ENCODE peak calls at places on chromosomes 5 and 9, in ten cellular contexts. D, F, I, W, J, P, K, V, S and T are unnamed samples.

GRCh38 chr9:98062161-98062560 is 5.6 kb downstream of the NANS start:
- DNase-seq in D (no peak), F (no peak), I (no peak), W (no peak), J (no peak), P (no peak), K (no peak), V (no peak), S (no peak), T (no peak)

GRCh38 chr5:179323026-179323571 is 22.2 kb downstream of the ADAMTS2 start:
- DNase-seq in D (no peak), F (no peak), I (peak), W (no peak), J (no peak), P (peak), K (no peak), V (peak), S (no peak), T (no peak)

GRCh38 chr9:130172858-130173461 is 756 bp downstream of the NCS1 start:
- DNase-seq in D (no peak), F (peak), I (no peak), W (no peak), J (no peak), P (peak), K (no peak), V (no peak), S (no peak), T (no peak)

GRCh38 chr5:170136493-170136892 is 30.8 kb downstream of the FOXI1 start:
- DNase-seq in D (no peak), F (no peak), I (no peak), W (no peak), J (no peak), P (no peak), K (no peak), V (no peak), S (no peak), T (no peak)

GRCh38 chr9:124769451-124770358 is 1.4 kb downstream of the NR6A1 start:
- DNase-seq in D (peak), F (no peak), I (no peak), W (no peak), J (no peak), P (peak), K (no peak), V (peak), S (peak), T (no peak)

GRCh38 chr5:62732677-62733121 is 154.1 kb downstream of the LRRC70 start:
- DNase-seq in D (no peak), F (no peak), I (no peak), W (no peak), J (no peak), P (no peak), K (no peak), V (no peak), S (no peak), T (peak)

GRCh38 chr9:114220129-114220541 is 64.8 kb downstream of the COL27A1 start:
- DNase-seq in D (no peak), F (no peak), I (no peak), W (no peak), J (no peak), P (no peak), K (peak), V (no peak), S (no peak), T (no peak)

GRCh38 chr9:21491742-21492141 is 9.6 kb upstream of the IFNE start:
- DNase-seq in D (no peak), F (no peak), I (no peak), W (no peak), J (no peak), P (no peak), K (no peak), V (no peak), S (no peak), T (no peak)

GRCh38 chr5:160161626-160162025 is 42.4 kb upstream of the PWWP2A start:
- DNase-seq in D (no peak), F (no peak), I (no peak), W (no peak), J (peak), P (no peak), K (no peak), V (no peak), S (no peak), T (no peak)

GRCh38 chr9:110546411-110546871 is 33.1 kb downstream of the SVEP1 start:
- DNase-seq in D (no peak), F (no peak), I (no peak), W (no peak), J (no peak), P (no peak), K (no peak), V (no peak), S (peak), T (no peak)

GRCh38 chr5:107216587-107216986 is 454.1 kb downstream of the EFNA5 start:
- DNase-seq in D (no peak), F (no peak), I (no peak), W (no peak), J (no peak), P (no peak), K (no peak), V (no peak), S (no peak), T (no peak)

GRCh38 chr5:177491429-177491945 is 5.9 kb downstream of the PDLIM7 start:
- DNase-seq in D (peak), F (no peak), I (no peak), W (no peak), J (no peak), P (no peak), K (no peak), V (no peak), S (peak), T (no peak)

GRCh38 chr9:6355728-6356127 is 27.6 kb downstream of the TPD52L3 start:
- DNase-seq in D (no peak), F (no peak), I (no peak), W (no peak), J (no peak), P (no peak), K (peak), V (no peak), S (no peak), T (no peak)

GRCh38 chr9:86867658-86868313 is 79.5 kb downstream of the GAS1 start:
- DNase-seq in D (no peak), F (no peak), I (no peak), W (no peak), J (peak), P (no peak), K (no peak), V (no peak), S (no peak), T (no peak)

GRCh38 chr9:35826071-35826701 is 2.3 kb downstream of the FAM221B start:
- DNase-seq in D (peak), F (no peak), I (no peak), W (no peak), J (peak), P (no peak), K (no peak), V (no peak), S (peak), T (peak)

GRCh38 chr9:71446081-71446480 is 322.2 kb downstream of the CEMIP2 start:
- DNase-seq in D (no peak), F (no peak), I (no peak), W (no peak), J (no peak), P (no peak), K (no peak), V (no peak), S (no peak), T (no peak)

GRCh38 chr5:164573397-164573796 is 1068.0 kb downstream of the MAT2B start:
- DNase-seq in D (no peak), F (no peak), I (no peak), W (no peak), J (no peak), P (no peak), K (no peak), V (no peak), S (no peak), T (no peak)

GRCh38 chr5:150412319-150413175 is at the start of gene CD74:
- DNase-seq in D (peak), F (peak), I (peak), W (peak), J (peak), P (peak), K (no peak), V (peak), S (peak), T (no peak)

GRCh38 chr5:152532714-152533113 is 127.6 kb upstream of the NMUR2 start:
- DNase-seq in D (peak), F (no peak), I (no peak), W (no peak), J (no peak), P (no peak), K (no peak), V (no peak), S (peak), T (peak)

GRCh38 chr5:124832510-124832909 is 86.1 kb upstream of the ZNF608 start:
- DNase-seq in D (no peak), F (no peak), I (no peak), W (no peak), J (no peak), P (no peak), K (no peak), V (no peak), S (no peak), T (no peak)

GRCh38 chr5:54646285-54647101 is 128.9 kb downstream of the SNX18 start:
- DNase-seq in D (peak), F (peak), I (no peak), W (peak), J (peak), P (no peak), K (peak), V (peak), S (no peak), T (no peak)

GRCh38 chr9:93567271-93567959 is 9.0 kb upstream of the PHF2 start:
- DNase-seq in D (no peak), F (no peak), I (no peak), W (no peak), J (no peak), P (no peak), K (no peak), V (peak), S (no peak), T (no peak)

GRCh38 chr9:93566408-93567270 is 9.7 kb upstream of the PHF2 start:
- DNase-seq in D (peak), F (peak), I (peak), W (peak), J (peak), P (peak), K (peak), V (peak), S (peak), T (peak)

GRCh38 chr9:93565089-93565488 is 11.3 kb upstream of the PHF2 start:
- DNase-seq in D (no peak), F (no peak), I (no peak), W (no peak), J (no peak), P (no peak), K (no peak), V (no peak), S (no peak), T (no peak)

GRCh38 chr9:93569775-93570174 is 6.6 kb upstream of the PHF2 start:
- DNase-seq in D (no peak), F (no peak), I (no peak), W (no peak), J (no peak), P (no peak), K (no peak), V (no peak), S (no peak), T (no peak)

DNA sequence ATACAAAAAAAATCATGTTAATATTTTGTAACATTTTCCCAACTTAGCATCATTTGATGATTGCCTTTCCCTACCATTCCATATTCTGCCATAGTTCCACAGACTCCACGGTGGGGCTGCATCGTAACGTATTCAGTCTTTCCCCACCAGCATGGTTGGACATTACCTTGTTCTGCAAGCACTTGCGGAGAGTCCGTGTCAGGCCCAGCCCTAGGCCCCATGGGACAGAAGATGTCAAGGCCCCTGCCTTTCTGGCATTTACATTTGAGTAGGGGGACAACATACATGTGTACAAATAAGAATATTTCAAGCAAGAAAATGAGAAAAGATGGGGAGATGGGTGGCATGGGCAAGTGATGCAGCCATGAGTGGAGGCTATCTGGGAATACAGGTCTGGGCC is 8.2 kb upstream of the PHF2 start:
- DNase-seq in D (no peak), F (no peak), I (no peak), W (no peak), J (no peak), P (no peak), K (no peak), V (no peak), S (no peak), T (no peak)
- H3K27ac ChIP-seq in D (no peak), F (no peak), I (no peak), W (peak), J (no peak), P (no peak), K (no peak), V (no peak), S (no peak), T (no peak)

DNA sequence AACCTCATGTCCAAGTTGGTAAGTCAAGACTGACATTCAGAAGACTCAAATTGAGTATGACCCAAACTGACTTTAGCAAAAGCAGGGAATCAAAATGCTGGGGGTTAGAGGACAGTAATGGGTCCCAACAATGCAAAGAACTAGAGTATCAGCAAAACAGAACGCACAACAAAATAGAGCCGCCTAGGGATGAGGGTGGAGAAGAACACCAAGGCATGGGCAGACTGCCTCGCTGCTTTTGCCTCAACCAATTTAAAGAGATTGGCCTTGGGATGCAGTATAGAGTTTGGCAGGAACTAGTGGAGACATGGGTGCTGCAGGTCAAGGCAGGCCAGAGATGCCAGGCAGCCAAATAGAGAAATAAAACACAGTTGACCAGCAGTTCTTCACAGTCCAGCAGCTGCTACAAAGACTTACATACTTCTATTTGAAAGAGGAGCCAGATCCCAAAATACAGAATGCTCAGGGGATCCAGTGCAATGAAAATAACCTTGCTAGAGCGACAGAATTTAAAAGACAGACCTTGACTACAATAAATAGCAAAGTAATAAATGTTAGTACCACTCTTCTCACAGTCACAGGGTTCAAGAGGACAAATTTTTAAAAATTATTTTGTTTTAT is 83.9 kb upstream of the NIPBL start:
- DNase-seq in D (no peak), F (no peak), I (no peak), W (no peak), J (no peak), P (no peak), K (no peak), V (no peak), S (no peak), T (no peak)
- TF ChIP-seq CTCF in D (no peak), F (no peak), I (no peak), W (no peak), J (no peak), P (no peak), K (no peak), V (no peak), S (no peak), T (no peak)

GRCh38 chr5:40906351-40906751 is 2.9 kb upstream of the C7 start:
- DNase-seq in D (no peak), F (no peak), I (no peak), W (no peak), J (no peak), P (no peak), K (no peak), V (no peak), S (peak), T (peak)

GRCh38 chr5:40909723-40910122 is 426 bp downstream of the C7 start:
- DNase-seq in D (no peak), F (no peak), I (no peak), W (no peak), J (no peak), P (no peak), K (no peak), V (no peak), S (peak), T (no peak)

GRCh38 chr5:40904205-40904993 is 4.9 kb upstream of the C7 start:
- DNase-seq in D (peak), F (no peak), I (no peak), W (peak), J (peak), P (no peak), K (peak), V (no peak), S (peak), T (peak)

GRCh38 chr5:40909233-40909632 is at the start of gene C7:
- DNase-seq in D (no peak), F (no peak), I (no peak), W (no peak), J (no peak), P (no peak), K (no peak), V (no peak), S (peak), T (no peak)

GRCh38 chr5:40904994-40905306 is 4.3 kb upstream of the C7 start:
- DNase-seq in D (no peak), F (no peak), I (no peak), W (no peak), J (no peak), P (no peak), K (no peak), V (no peak), S (no peak), T (no peak)
- H3K27ac ChIP-seq in D (no peak), F (no peak), I (no peak), W (no peak), J (peak), P (no peak), K (no peak), V (peak), S (no peak), T (no peak)

GRCh38 chr9:32350682-32351081 is 33.8 kb upstream of the ACO1 start:
- DNase-seq in D (peak), F (no peak), I (no peak), W (no peak), J (no peak), P (no peak), K (no peak), V (no peak), S (peak), T (no peak)
- TF ChIP-seq CTCF in D (peak), F (peak), I (peak), W (peak), J (no peak), P (no peak), K (peak), V (peak), S (peak), T (peak)

DNA sequence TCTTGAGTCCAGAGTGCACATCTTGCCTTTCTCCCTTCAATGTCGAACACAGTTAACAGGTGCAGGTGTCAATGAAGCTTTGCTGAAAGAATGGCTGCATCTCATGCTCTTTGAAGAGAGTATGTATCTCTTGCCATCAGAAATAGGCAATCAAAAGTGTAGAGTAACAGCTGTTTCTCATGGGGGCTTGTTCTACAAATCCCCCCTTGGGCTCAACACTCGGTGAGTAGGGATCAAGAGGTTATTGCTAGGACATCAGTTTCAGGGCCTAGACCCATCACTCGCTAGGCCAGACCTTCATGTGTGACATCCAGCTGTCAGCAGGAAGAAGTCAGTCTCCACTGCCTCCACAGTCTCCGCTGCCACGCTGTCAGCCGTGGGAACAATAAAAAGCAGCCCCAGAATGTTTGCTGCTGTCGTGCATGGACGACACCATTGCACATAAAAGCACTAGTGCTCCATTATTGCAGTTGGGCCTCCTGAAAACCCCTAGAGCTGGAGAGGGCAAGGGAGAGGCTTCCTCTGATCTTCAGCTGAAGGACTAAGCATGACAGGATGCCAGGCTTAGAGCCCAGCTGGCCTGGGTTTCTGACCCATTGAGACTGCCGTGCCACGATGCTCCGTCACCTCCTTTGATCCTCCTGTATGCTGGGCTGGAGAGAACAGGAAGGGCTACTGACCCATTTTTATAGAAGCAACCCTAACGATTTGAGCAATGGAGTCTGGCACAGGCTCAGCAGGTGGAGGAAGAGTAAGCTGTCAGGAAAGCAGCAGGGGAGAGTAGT is 23.6 kb downstream of the TRAF1 start:
- DNase-seq in D (no peak), F (no peak), I (no peak), W (no peak), J (no peak), P (no peak), K (no peak), V (no peak), S (no peak), T (no peak)
- H3K27ac ChIP-seq in D (peak), F (peak), I (no peak), W (no peak), J (no peak), P (no peak), K (no peak), V (no peak), S (no peak), T (no peak)